ENCODE peak calls at places on chromosomes 6 and 20, in five cellular contexts. L is brain microvascular endothelial cell, Z is GOT3, O is uterus, T is HCT116. J is an unnamed sample.

GRCh38 chr20:6381887-6382286 is 259.1 kb upstream of the FERMT1 start:
- DNase-seq in L (peak; percentile 19), Z (no peak), O (no peak), T (no peak), J (no peak)

GRCh38 chr6:30767158-30767943 is 23.0 kb upstream of the IER3 start:
- DNase-seq in L (no peak), Z (no peak), O (no peak), T (no peak), J (peak; percentile 67)

GRCh38 chr6:12288211-12288618 is 1.9 kb upstream of the EDN1 start:
- DNase-seq in L (no peak), Z (no peak), O (no peak), T (no peak), J (no peak)

GRCh38 chr6:130178692-130179091 is 44.1 kb downstream of the SAMD3 start:
- DNase-seq in L (peak; percentile 95), Z (no peak), O (no peak), T (peak; percentile 68), J (no peak)

GRCh38 chr6:56399672-56400263 is 152.4 kb upstream of the COL21A1 start:
- DNase-seq in L (no peak), Z (no peak), O (no peak), T (no peak), J (no peak)

GRCh38 chr6:10073326-10073725 is 341.5 kb downstream of the TFAP2A start:
- DNase-seq in L (no peak), Z (no peak), O (no peak), T (no peak), J (no peak)

GRCh38 chr6:161128680-161129196 is 137.2 kb downstream of the MAP3K4 start:
- DNase-seq in L (peak; percentile 86), Z (no peak), O (no peak), T (peak; percentile 21), J (no peak)

GRCh38 chr6:133873538-133873937 is 15.4 kb upstream of the TCF21 start:
- DNase-seq in L (no peak), Z (no peak), O (no peak), T (no peak), J (no peak)

GRCh38 chr6:113375950-113376846 is 480.9 kb upstream of the MARCKS start:
- DNase-seq in L (peak; percentile 72), Z (no peak), O (no peak), T (no peak), J (no peak)

GRCh38 chr20:63735859-63736718 is at the start of gene LIME1:
- DNase-seq in L (no peak), Z (no peak), O (peak; percentile 25), T (no peak), J (peak; percentile 57)

GRCh38 chr6:36120979-36121706 is 9.2 kb upstream of the MAPK13 start:
- DNase-seq in L (no peak), Z (no peak), O (peak; percentile 43), T (no peak), J (peak; percentile 40)